ENCODE peak calls at places on chromosome 18, in four cellular contexts. One of them, this sample, is unnamed.

GRCh38 chr18:13629841-13630747 is 96.3 kb downstream of the FAM210A start:
- DNase-seq in HepG2: peak; percentile 67
- DNase-seq in endodermal cell: peak; percentile 86
- DNase-seq in pancreas: no peak
- DNase-seq in this sample: peak; percentile 49

GRCh38 chr18:4454548-4455112 is 477 bp downstream of the DLGAP1 start:
- DNase-seq in endodermal cell: no peak
- DNase-seq in HepG2: no peak
- DNase-seq in pancreas: no peak
- DNase-seq in this sample: no peak

GRCh38 chr18:24270937-24271380 is 126.7 kb downstream of the OSBPL1A start:
- DNase-seq in pancreas: no peak
- DNase-seq in HepG2: no peak
- DNase-seq in endodermal cell: peak; percentile 47
- DNase-seq in this sample: no peak

GRCh38 chr18:35045121-35045520 is 3.9 kb downstream of the MAPRE2 start:
- DNase-seq in endodermal cell: no peak
- DNase-seq in pancreas: no peak
- DNase-seq in HepG2: no peak
- DNase-seq in this sample: no peak

GRCh38 chr18:62485684-62486083 is 37.1 kb upstream of the ZCCHC2 start:
- DNase-seq in pancreas: no peak
- DNase-seq in HepG2: peak; percentile 40
- DNase-seq in endodermal cell: no peak
- DNase-seq in this sample: no peak

GRCh38 chr18:59426855-59427254 is 67.8 kb upstream of the LMAN1 start:
- DNase-seq in HepG2: no peak
- DNase-seq in pancreas: no peak
- DNase-seq in endodermal cell: no peak
- DNase-seq in this sample: no peak

GRCh38 chr18:53698907-53699306 is 525.6 kb downstream of the MBD2 start:
- DNase-seq in endodermal cell: peak; percentile 73
- DNase-seq in pancreas: no peak
- DNase-seq in HepG2: peak; percentile 33
- DNase-seq in this sample: peak; percentile 36

GRCh38 chr18:51580580-51580979 is 383.1 kb upstream of the MEX3C start:
- DNase-seq in endodermal cell: no peak
- DNase-seq in pancreas: no peak
- DNase-seq in HepG2: no peak
- DNase-seq in this sample: no peak

GRCh38 chr18:55522011-55522410 is 66.0 kb downstream of the TCF4 start:
- DNase-seq in endodermal cell: peak; percentile 89
- DNase-seq in HepG2: no peak
- DNase-seq in pancreas: no peak
- DNase-seq in this sample: peak; percentile 13

DNA sequence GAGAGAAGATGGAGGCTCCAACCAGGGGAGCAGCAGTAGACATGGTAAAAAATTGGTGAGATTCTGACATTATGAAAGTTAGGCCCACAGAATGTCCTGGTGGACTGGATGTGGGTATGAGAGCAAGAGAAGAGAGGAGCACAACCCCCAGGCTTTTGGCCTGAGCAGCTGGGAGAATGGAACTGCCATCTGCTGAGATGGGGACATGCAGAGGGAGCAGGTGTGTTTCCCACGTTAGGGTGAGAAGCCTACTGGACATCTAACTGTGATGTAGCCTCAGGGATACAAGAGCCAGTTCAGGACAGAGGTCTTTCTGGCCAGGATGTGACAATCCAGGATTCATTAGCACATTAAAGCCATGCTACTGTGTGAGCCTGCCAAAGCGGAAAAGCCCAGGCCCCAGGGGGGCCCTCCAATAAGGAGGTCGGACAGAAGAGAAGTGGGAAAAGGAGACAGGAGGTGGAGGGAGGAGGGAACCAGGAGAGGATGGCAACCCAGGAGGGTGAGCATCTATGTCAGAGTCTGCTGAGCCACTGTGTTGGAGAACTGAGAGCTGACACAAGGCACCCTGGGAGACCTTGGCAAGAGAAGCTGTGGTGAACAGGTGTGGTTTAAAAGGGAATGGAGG is 10.6 kb downstream of the CYB5A start:
- DNase-seq in pancreas: no peak
- DNase-seq in endodermal cell: peak; percentile 82
- DNase-seq in HepG2: no peak
- DNase-seq in this sample: no peak
- H3K4me1 ChIP-seq in pancreas: peaks cover 51% of the 10 kb centered on the region
- H3K4me1 ChIP-seq in endodermal cell: no peaks in the 10 kb centered on the region
- H3K4me1 ChIP-seq in HepG2: peaks cover 92% of the 10 kb centered on the region
- H3K4me1 ChIP-seq in this sample: peaks cover 44% of the 10 kb centered on the region

DNA sequence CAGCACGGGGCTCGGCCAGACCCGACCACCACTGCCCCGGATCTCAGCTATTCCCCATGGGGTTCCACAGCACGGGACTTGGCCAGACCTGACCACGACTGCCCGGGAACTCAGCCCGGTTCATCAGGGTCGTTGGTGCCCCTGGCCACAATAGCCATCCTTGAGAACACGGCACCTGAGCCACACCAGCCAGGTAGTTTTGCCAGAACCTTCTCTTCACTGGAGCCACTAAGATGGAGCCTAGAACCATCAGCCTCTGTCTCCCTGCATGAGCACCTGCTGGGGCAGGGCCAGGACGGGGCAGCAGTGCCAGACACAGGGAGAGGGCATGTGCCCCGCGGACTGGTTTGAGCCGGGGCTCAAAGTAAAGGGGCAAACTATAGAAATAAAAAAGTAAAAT is 11.4 kb upstream of the KCNG2 start:
- DNase-seq in pancreas: no peak
- DNase-seq in HepG2: no peak
- DNase-seq in endodermal cell: no peak
- DNase-seq in this sample: no peak
- H3K27me3 ChIP-seq in pancreas: peaks cover 17% of the 10 kb centered on the region
- H3K27me3 ChIP-seq in HepG2: peaks cover 59% of the 10 kb centered on the region
- H3K27me3 ChIP-seq in endodermal cell: peaks cover 62% of the 10 kb centered on the region
- H3K27me3 ChIP-seq in this sample: peaks cover 48% of the 10 kb centered on the region

DNA sequence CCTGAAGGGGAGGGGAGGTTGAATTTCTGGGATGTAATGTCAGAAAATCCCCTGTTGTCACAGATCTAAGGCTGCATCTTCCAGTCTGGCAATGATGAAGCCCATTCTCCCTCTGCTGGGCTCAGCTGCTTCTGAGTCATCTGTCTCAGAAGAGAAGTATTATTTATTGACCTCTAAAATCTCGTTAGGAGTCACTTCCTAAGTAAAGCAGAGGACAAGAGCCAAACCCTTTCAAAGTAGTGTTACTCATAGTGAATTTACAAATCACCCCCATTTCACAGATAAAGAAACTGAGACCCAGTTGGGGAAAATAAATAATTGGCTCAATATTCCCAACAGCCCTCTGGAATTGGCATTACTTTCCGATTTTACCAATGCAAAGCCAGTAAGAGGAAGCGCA is 167.3 kb upstream of the SKOR2 start:
- DNase-seq in pancreas: no peak
- DNase-seq in endodermal cell: no peak
- DNase-seq in HepG2: no peak
- DNase-seq in this sample: no peak
- H3K4me1 ChIP-seq in pancreas: no peaks in the 10 kb centered on the region
- H3K4me1 ChIP-seq in endodermal cell: no peaks in the 10 kb centered on the region
- H3K4me1 ChIP-seq in HepG2: no peaks in the 10 kb centered on the region
- H3K4me1 ChIP-seq in this sample: no peaks in the 10 kb centered on the region

GRCh38 chr18:11750171-11750570 is 61.1 kb downstream of the GNAL start:
- DNase-seq in HepG2: no peak
- DNase-seq in endodermal cell: no peak
- DNase-seq in pancreas: no peak
- DNase-seq in this sample: no peak

GRCh38 chr18:11752116-11752911 is 63.2 kb downstream of the GNAL start:
- DNase-seq in HepG2: no peak
- DNase-seq in pancreas: no peak
- DNase-seq in endodermal cell: peak; percentile 80
- DNase-seq in this sample: no peak

GRCh38 chr18:11750581-11751304 is 61.7 kb downstream of the GNAL start:
- DNase-seq in HepG2: no peak
- DNase-seq in endodermal cell: no peak
- DNase-seq in pancreas: no peak
- DNase-seq in this sample: no peak

GRCh38 chr18:11749305-11749704 is 60.2 kb downstream of the GNAL start:
- DNase-seq in endodermal cell: no peak
- DNase-seq in pancreas: no peak
- DNase-seq in HepG2: no peak
- DNase-seq in this sample: no peak

DNA sequence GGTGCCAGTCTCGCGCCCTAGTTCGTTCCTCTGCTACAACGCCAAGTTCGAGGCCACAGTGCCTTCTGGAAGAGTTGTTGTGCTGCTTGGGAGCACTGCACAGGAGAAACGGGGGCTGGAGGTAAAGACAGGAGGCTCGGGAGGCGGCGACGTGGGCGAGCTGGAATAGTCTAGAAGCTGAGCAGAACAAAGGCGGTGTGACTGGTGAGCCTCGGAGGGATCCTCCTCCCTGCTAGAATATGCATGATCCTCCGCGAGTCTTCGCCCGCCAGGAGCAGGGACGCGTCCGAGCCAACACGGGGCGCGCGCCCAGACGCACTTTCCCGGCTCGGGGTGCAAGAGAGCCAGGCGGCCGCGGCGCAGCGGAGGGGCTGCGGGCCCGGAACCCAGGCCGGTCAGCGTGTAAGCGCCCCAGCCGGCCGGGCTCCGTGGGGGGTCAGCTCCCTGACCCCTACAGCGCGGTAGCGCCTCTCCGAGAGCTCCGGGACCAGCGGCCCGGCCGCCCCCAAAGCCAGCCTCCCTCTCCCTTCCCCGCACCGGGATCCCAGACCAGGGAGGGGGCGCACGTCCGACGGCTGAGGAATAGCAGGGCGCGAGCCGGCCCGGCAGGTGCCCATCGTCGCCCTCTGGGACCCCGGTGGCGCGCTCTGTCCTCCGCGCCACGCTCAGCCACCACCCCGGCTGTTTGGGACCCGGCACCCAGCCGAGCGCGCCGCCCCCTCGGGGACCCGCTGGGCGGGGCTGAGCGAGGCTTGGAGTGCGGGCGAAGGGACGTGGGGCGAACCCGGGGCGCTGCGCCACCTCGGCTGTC is 62.4 kb downstream of the GNAL start:
- DNase-seq in endodermal cell: peak; percentile 86
- DNase-seq in HepG2: no peak
- DNase-seq in pancreas: no peak
- DNase-seq in this sample: no peak
- H3K27me3 ChIP-seq in endodermal cell: no peaks in the 10 kb centered on the region
- H3K27me3 ChIP-seq in HepG2: peaks cover 9% of the 10 kb centered on the region
- H3K27me3 ChIP-seq in pancreas: peaks cover 21% of the 10 kb centered on the region
- H3K27me3 ChIP-seq in this sample: peaks cover 45% of the 10 kb centered on the region

This sample was measured in transverse colon.